ENCODE peak calls at places on chromosome 11, in six cellular contexts. R, W, D, C, Y and Z are unnamed samples. For H3K4me1, the result is how much of the 10 kb centered on the place peaks cover.

GRCh38 chr11:108944486-108945178 is 279.8 kb downstream of the DDX10 start:
- DNase-seq in R (no peak), D (no peak), W (no peak), Y (no peak), C (no peak), Z (no peak)

GRCh38 chr11:35380603-35381002 is 38.8 kb downstream of the SLC1A2 start:
- DNase-seq in C (no peak), W (no peak), Y (no peak), D (no peak), R (no peak), Z (no peak)

GRCh38 chr11:47340010-47340409 is 12.5 kb downstream of the MYBPC3 start:
- DNase-seq in D (no peak), C (no peak), W (no peak), Y (no peak), R (no peak), Z (no peak)

GRCh38 chr11:119404872-119405271 is 18.1 kb downstream of the THY1 start:
- DNase-seq in D (no peak), Y (no peak), C (no peak), W (no peak), R (no peak), Z (no peak)

GRCh38 chr11:129115652-129116585 is 76.2 kb downstream of the ARHGAP32 start:
- DNase-seq in W (no peak), C (peak), R (no peak), Y (no peak), D (peak), Z (no peak)

GRCh38 chr11:6404341-6405038 is 14.2 kb downstream of the SMPD1 start:
- DNase-seq in Y (no peak), R (no peak), C (no peak), W (no peak), D (no peak), Z (no peak)

GRCh38 chr11:23201936-23202522 is 341.8 kb upstream of the CCDC179 start:
- DNase-seq in W (no peak), D (no peak), R (no peak), C (no peak), Y (no peak), Z (no peak)

GRCh38 chr11:126114486-126115252 is 52.0 kb upstream of the CDON start:
- DNase-seq in C (no peak), R (no peak), Y (no peak), D (peak), W (no peak), Z (no peak)

GRCh38 chr11:87780068-87780413 is 395.2 kb downstream of the RAB38 start:
- DNase-seq in R (no peak), W (no peak), Y (no peak), D (no peak), C (no peak), Z (no peak)

GRCh38 chr11:12330491-12331231 is 46.7 kb upstream of the PARVA start:
- DNase-seq in C (peak), Y (no peak), W (peak), R (no peak), D (peak), Z (peak)

GRCh38 chr11:129117595-129118350 is 74.4 kb downstream of the ARHGAP32 start:
- DNase-seq in W (peak), Y (no peak), D (peak), R (no peak), C (peak), Z (peak)

GRCh38 chr11:107430525-107430924 is 27.1 kb downstream of the CWF19L2 start:
- DNase-seq in D (no peak), W (no peak), Y (no peak), R (no peak), C (no peak), Z (no peak)

GRCh38 chr11:77322506-77322905 is 21.0 kb upstream of the GDPD4 start:
- DNase-seq in W (no peak), R (no peak), C (no peak), Y (no peak), D (peak), Z (no peak)

GRCh38 chr11:42957831-42958230 is 354.0 kb upstream of the API5 start:
- DNase-seq in D (no peak), R (no peak), W (no peak), C (no peak), Y (no peak), Z (no peak)

GRCh38 chr11:69280994-69281393 is 13.0 kb upstream of the MYEOV start:
- DNase-seq in Y (peak), D (peak), C (peak), R (no peak), W (no peak), Z (peak)

GRCh38 chr11:119028346-119029068 is 2.2 kb downstream of the SLC37A4 start:
- DNase-seq in Y (no peak), W (no peak), C (no peak), D (no peak), R (no peak), Z (no peak)

GRCh38 chr11:69662021-69662698 is 13.0 kb downstream of the LTO1 start:
- DNase-seq in Y (no peak), W (no peak), C (no peak), D (no peak), R (no peak), Z (no peak)

GRCh38 chr11:67496113-67496512 is 9.1 kb downstream of the PITPNM1 start:
- DNase-seq in R (no peak), C (no peak), Y (no peak), D (no peak), W (no peak), Z (no peak)

GRCh38 chr11:114762437-114762836 is 84.1 kb downstream of the NXPE2 start:
- DNase-seq in D (peak), Y (peak), C (peak), W (peak), R (no peak), Z (no peak)

GRCh38 chr11:64100345-64100744 is 64.6 kb downstream of the FLRT1 start:
- DNase-seq in D (no peak), W (no peak), C (no peak), R (no peak), Y (no peak), Z (no peak)

GRCh38 chr11:35662061-35662648 is 420 bp upstream of the TRIM44 start:
- DNase-seq in W (no peak), Y (no peak), R (no peak), D (peak), C (no peak), Z (no peak)

GRCh38 chr11:108496643-108497256 is 1.4 kb downstream of the POGLUT3 start:
- DNase-seq in D (no peak), Y (no peak), R (no peak), C (no peak), W (no peak), Z (no peak)

GRCh38 chr11:68121067-68121899 is at the start of gene CHKA:
- DNase-seq in R (peak), D (peak), Y (peak), C (peak), W (peak), Z (peak)

GRCh38 chr11:87063982-87064381 is 26.2 kb downstream of the TMEM135 start:
- DNase-seq in Y (no peak), W (no peak), R (no peak), C (no peak), D (no peak), Z (no peak)

GRCh38 chr11:73252577-73253191 is 19.5 kb upstream of the P2RY6 start:
- DNase-seq in C (no peak), R (no peak), Y (no peak), D (peak), W (no peak), Z (no peak)

GRCh38 chr11:9158898-9159391 is 67.5 kb upstream of the SCUBE2 start:
- DNase-seq in D (no peak), C (no peak), R (no peak), Y (no peak), W (no peak), Z (no peak)

GRCh38 chr11:64703048-64703447 is 19.9 kb downstream of the NRXN2 start:
- DNase-seq in W (no peak), R (no peak), Y (no peak), C (no peak), D (no peak), Z (no peak)

GRCh38 chr11:12399355-12399754 is 22.0 kb downstream of the PARVA start:
- DNase-seq in Y (no peak), R (no peak), D (no peak), W (no peak), C (no peak), Z (no peak)

GRCh38 chr11:10302744-10303557 is 1.9 kb upstream of the ADM start:
- DNase-seq in W (peak), R (peak), D (peak), Y (peak), C (peak), Z (peak)

GRCh38 chr11:5937868-5938602 is 4.0 kb upstream of the OR56A3 start:
- DNase-seq in D (no peak), W (no peak), C (no peak), Y (no peak), R (no peak), Z (no peak)

GRCh38 chr11:8060146-8060719 is 20.8 kb upstream of the TUB start:
- DNase-seq in D (no peak), Y (peak), C (no peak), W (no peak), R (no peak), Z (no peak)

GRCh38 chr11:73866586-73866996 is 10.1 kb downstream of the COA4 start:
- DNase-seq in R (no peak), Y (peak), W (no peak), C (peak), D (no peak), Z (no peak)

GRCh38 chr11:61358566-61358965 is 3.1 kb downstream of the CYB561A3 start:
- DNase-seq in W (no peak), D (no peak), C (no peak), R (no peak), Y (no peak), Z (no peak)

GRCh38 chr11:61357233-61357893 is 4.3 kb downstream of the CYB561A3 start:
- DNase-seq in C (no peak), R (no peak), Y (no peak), D (no peak), W (no peak), Z (no peak)

GRCh38 chr11:61357894-61358239 is 3.8 kb downstream of the CYB561A3 start:
- DNase-seq in W (no peak), R (no peak), C (no peak), D (no peak), Y (no peak), Z (no peak)

GRCh38 chr11:61361237-61361636 is 445 bp downstream of the CYB561A3 start:
- DNase-seq in W (no peak), D (no peak), C (no peak), Y (no peak), R (no peak), Z (no peak)

GRCh38 chr11:61359541-61359940 is 2.1 kb downstream of the CYB561A3 start:
- DNase-seq in R (no peak), C (no peak), W (no peak), D (no peak), Y (no peak), Z (no peak)
- H3K4me1 ChIP-seq in R (under half), C (under half), W (under half), D (under half), Y (under half), Z (under half)

GRCh38 chr11:1755344-1756023 is 5.1 kb upstream of the IFITM10 start:
- DNase-seq in W (no peak), C (no peak), R (no peak), Y (no peak), D (no peak), Z (no peak)
- H3K4me3 ChIP-seq in W (no peak), C (no peak), R (no peak), Y (no peak), D (no peak), Z (no peak)

GRCh38 chr11:117908261-117908895 is 20.8 kb downstream of the TMPRSS13 start:
- DNase-seq in Y (no peak), D (no peak), C (no peak), R (no peak), W (no peak), Z (no peak)

GRCh38 chr11:117908959-117909610 is 20.1 kb downstream of the TMPRSS13 start:
- DNase-seq in R (no peak), C (no peak), W (no peak), D (no peak), Y (no peak), Z (no peak)

GRCh38 chr11:117905524-117905923 is 23.7 kb downstream of the TMPRSS13 start:
- DNase-seq in C (no peak), D (no peak), Y (no peak), W (no peak), R (no peak), Z (no peak)

GRCh38 chr11:117906710-117907109 is 22.5 kb downstream of the TMPRSS13 start:
- DNase-seq in D (no peak), W (no peak), Y (no peak), C (no peak), R (no peak), Z (no peak)

DNA sequence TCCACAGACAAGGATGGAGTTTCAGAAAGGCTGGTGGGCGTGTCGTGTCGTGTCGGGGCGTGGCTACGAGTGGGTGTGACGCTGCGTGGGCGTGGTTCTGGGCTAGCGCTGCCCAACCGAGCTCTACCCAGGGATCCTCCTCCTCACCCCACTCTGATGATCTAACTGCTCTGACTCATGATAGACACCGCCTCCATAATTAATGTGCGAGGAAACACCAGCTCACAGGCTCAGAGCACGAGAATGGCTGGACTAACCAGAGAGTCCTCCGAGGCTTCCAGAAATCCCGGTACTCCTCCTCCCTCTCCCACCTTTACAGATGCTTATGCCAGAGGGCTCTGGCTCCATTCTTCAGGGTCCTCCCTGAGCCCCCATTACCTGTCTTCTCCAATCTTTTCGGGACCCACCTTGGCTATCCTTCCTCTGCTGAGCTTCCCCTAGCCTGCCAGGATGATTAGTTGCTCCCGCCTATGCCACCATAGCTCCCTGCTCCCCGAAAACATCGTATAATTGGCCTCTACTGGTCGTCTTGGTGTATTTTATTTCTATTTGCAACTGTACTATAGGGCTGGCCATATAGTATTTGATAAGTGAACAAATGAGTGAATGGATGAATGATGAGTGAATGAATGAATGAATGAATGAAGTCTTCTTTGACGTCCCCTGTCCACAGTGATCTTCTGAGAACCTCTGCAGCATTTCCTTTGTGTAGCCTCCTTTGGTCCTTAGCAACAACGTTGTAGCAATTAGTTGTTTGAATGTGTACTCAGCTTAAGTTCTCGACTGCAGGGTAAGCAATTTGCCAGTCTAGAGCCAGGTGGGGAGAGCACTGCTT is 21.7 kb downstream of the TMPRSS13 start:
- DNase-seq in D (peak), W (peak), Y (peak), C (peak), R (peak), Z (peak)
- H3K27ac ChIP-seq in D (no peak), W (peak), Y (no peak), C (no peak), R (no peak), Z (no peak)

DNA sequence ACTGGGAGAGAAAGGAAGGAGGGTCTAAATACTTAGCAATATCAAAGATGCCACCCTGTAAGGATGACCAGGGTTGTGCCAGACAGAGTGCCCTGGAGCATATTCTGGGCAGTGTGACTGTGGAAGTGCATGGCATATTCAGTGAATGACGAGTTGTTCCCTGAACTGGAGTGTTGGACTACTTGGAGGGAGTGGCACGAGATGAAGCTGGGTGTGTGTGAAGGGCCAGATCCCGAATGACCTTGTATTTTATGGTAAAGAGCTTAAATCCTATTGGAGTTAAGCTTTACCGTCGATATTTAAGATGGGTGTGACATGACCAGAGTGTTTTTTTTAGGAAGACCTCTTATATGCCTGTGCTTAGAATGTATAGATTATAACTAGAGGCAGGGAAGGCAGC is 48.8 kb downstream of the STIM1 start:
- DNase-seq in D (no peak), W (no peak), Y (no peak), R (no peak), C (peak), Z (no peak)
- H3K4me1 ChIP-seq in D (under half), W (under half), Y (under half), R (under half), C (under half), Z (under half)

GRCh38 chr11:45333506-45333971 is 47.4 kb upstream of the SYT13 start:
- DNase-seq in D (peak), C (peak), R (no peak), Y (no peak), W (no peak), Z (peak)
- H3K4me3 ChIP-seq in D (peak), C (no peak), R (peak), Y (peak), W (no peak), Z (no peak)